ENCODE peak calls at places on chromosomes 4 and X, in eight cellular contexts. One of them, this sample, is unnamed.

GRCh38 chrX:25003066-25003849 is 12.5 kb downstream of the ARX start:
- DNase-seq in MM.1S: no peak
- DNase-seq in AG09309: no peak
- DNase-seq in D341Med: no peak
- DNase-seq in activated CD4-positive, CD25-positive, alpha-beta regulatory T cell: no peak
- DNase-seq in ACHN: no peak
- DNase-seq in pons: no peak
- DNase-seq in activated T-cell treated with anti-CD3 and anti-CD28 coated beads for 4 hours: no peak
- DNase-seq in this sample: no peak

GRCh38 chrX:78313526-78313925 is 13.9 kb downstream of the CYSLTR1 start:
- DNase-seq in MM.1S: no peak
- DNase-seq in AG09309: no peak
- DNase-seq in D341Med: no peak
- DNase-seq in activated CD4-positive, CD25-positive, alpha-beta regulatory T cell: no peak
- DNase-seq in ACHN: no peak
- DNase-seq in pons: no peak
- DNase-seq in activated T-cell treated with anti-CD3 and anti-CD28 coated beads for 4 hours: no peak
- DNase-seq in this sample: no peak

GRCh38 chrX:136779346-136779781 is 1.4 kb downstream of the ARHGEF6 start:
- DNase-seq in MM.1S: peak; percentile 32
- DNase-seq in AG09309: no peak
- DNase-seq in D341Med: no peak
- DNase-seq in activated CD4-positive, CD25-positive, alpha-beta regulatory T cell: no peak
- DNase-seq in ACHN: no peak
- DNase-seq in pons: no peak
- DNase-seq in activated T-cell treated with anti-CD3 and anti-CD28 coated beads for 4 hours: no peak
- DNase-seq in this sample: no peak

GRCh38 chr4:47705326-47705981 is 132.4 kb downstream of the CORIN start:
- DNase-seq in MM.1S: peak; percentile 25
- DNase-seq in AG09309: no peak
- DNase-seq in D341Med: peak; percentile 34
- DNase-seq in activated CD4-positive, CD25-positive, alpha-beta regulatory T cell: no peak
- DNase-seq in ACHN: peak; percentile 3
- DNase-seq in pons: no peak
- DNase-seq in activated T-cell treated with anti-CD3 and anti-CD28 coated beads for 4 hours: no peak
- DNase-seq in this sample: peak; percentile 26

GRCh38 chrX:9805956-9806355 is 19.7 kb downstream of the SHROOM2 start:
- DNase-seq in MM.1S: no peak
- DNase-seq in AG09309: no peak
- DNase-seq in D341Med: no peak
- DNase-seq in activated CD4-positive, CD25-positive, alpha-beta regulatory T cell: no peak
- DNase-seq in ACHN: no peak
- DNase-seq in pons: no peak
- DNase-seq in activated T-cell treated with anti-CD3 and anti-CD28 coated beads for 4 hours: no peak
- DNase-seq in this sample: no peak

GRCh38 chr4:94678896-94679295 is 78.9 kb upstream of the BMPR1B start:
- DNase-seq in MM.1S: no peak
- DNase-seq in AG09309: no peak
- DNase-seq in D341Med: no peak
- DNase-seq in activated CD4-positive, CD25-positive, alpha-beta regulatory T cell: no peak
- DNase-seq in ACHN: no peak
- DNase-seq in pons: no peak
- DNase-seq in activated T-cell treated with anti-CD3 and anti-CD28 coated beads for 4 hours: no peak
- DNase-seq in this sample: no peak

GRCh38 chr4:139300431-139301142 is 718 bp upstream of the NAA15 start:
- DNase-seq in MM.1S: no peak
- DNase-seq in AG09309: no peak
- DNase-seq in D341Med: no peak
- DNase-seq in activated CD4-positive, CD25-positive, alpha-beta regulatory T cell: no peak
- DNase-seq in ACHN: peak; percentile 60
- DNase-seq in pons: peak; percentile 57
- DNase-seq in activated T-cell treated with anti-CD3 and anti-CD28 coated beads for 4 hours: no peak
- DNase-seq in this sample: no peak

GRCh38 chrX:112512509-112512908 is 167.2 kb downstream of the LHFPL1 start:
- DNase-seq in MM.1S: no peak
- DNase-seq in AG09309: no peak
- DNase-seq in D341Med: no peak
- DNase-seq in activated CD4-positive, CD25-positive, alpha-beta regulatory T cell: no peak
- DNase-seq in ACHN: peak; percentile 0
- DNase-seq in pons: no peak
- DNase-seq in activated T-cell treated with anti-CD3 and anti-CD28 coated beads for 4 hours: no peak
- DNase-seq in this sample: no peak

GRCh38 chrX:19156223-19156622 is 34.0 kb upstream of the ADGRG2 start:
- DNase-seq in MM.1S: no peak
- DNase-seq in AG09309: no peak
- DNase-seq in D341Med: no peak
- DNase-seq in activated CD4-positive, CD25-positive, alpha-beta regulatory T cell: no peak
- DNase-seq in ACHN: no peak
- DNase-seq in pons: no peak
- DNase-seq in activated T-cell treated with anti-CD3 and anti-CD28 coated beads for 4 hours: no peak
- DNase-seq in this sample: no peak

GRCh38 chr4:17027495-17027894 is 129.1 kb upstream of the LDB2 start:
- DNase-seq in MM.1S: no peak
- DNase-seq in AG09309: peak; percentile 92
- DNase-seq in D341Med: no peak
- DNase-seq in activated CD4-positive, CD25-positive, alpha-beta regulatory T cell: no peak
- DNase-seq in ACHN: no peak
- DNase-seq in pons: no peak
- DNase-seq in activated T-cell treated with anti-CD3 and anti-CD28 coated beads for 4 hours: no peak
- DNase-seq in this sample: no peak

GRCh38 chrX:118976599-118977340 is 2.4 kb downstream of the LONRF3 start:
- DNase-seq in MM.1S: no peak
- DNase-seq in AG09309: no peak
- DNase-seq in D341Med: peak; percentile 45
- DNase-seq in activated CD4-positive, CD25-positive, alpha-beta regulatory T cell: peak; percentile 3
- DNase-seq in ACHN: peak; percentile 62
- DNase-seq in pons: no peak
- DNase-seq in activated T-cell treated with anti-CD3 and anti-CD28 coated beads for 4 hours: peak; percentile 14
- DNase-seq in this sample: peak; percentile 45

GRCh38 chr4:110055014-110055768 is 142.5 kb downstream of the EGF start:
- DNase-seq in MM.1S: peak; percentile 91
- DNase-seq in AG09309: no peak
- DNase-seq in D341Med: no peak
- DNase-seq in activated CD4-positive, CD25-positive, alpha-beta regulatory T cell: no peak
- DNase-seq in ACHN: peak; percentile 48
- DNase-seq in pons: peak; percentile 90
- DNase-seq in activated T-cell treated with anti-CD3 and anti-CD28 coated beads for 4 hours: no peak
- DNase-seq in this sample: no peak

GRCh38 chrX:17040711-17041110 is 94.3 kb downstream of the REPS2 start:
- DNase-seq in MM.1S: no peak
- DNase-seq in AG09309: no peak
- DNase-seq in D341Med: no peak
- DNase-seq in activated CD4-positive, CD25-positive, alpha-beta regulatory T cell: no peak
- DNase-seq in ACHN: no peak
- DNase-seq in pons: no peak
- DNase-seq in activated T-cell treated with anti-CD3 and anti-CD28 coated beads for 4 hours: no peak
- DNase-seq in this sample: no peak

GRCh38 chr4:152277333-152277732 is 258.6 kb downstream of the FBXW7 start:
- DNase-seq in MM.1S: no peak
- DNase-seq in AG09309: no peak
- DNase-seq in D341Med: no peak
- DNase-seq in activated CD4-positive, CD25-positive, alpha-beta regulatory T cell: no peak
- DNase-seq in ACHN: no peak
- DNase-seq in pons: no peak
- DNase-seq in activated T-cell treated with anti-CD3 and anti-CD28 coated beads for 4 hours: no peak
- DNase-seq in this sample: no peak

GRCh38 chr4:88219099-88219498 is 60.7 kb upstream of the ABCG2 start:
- DNase-seq in MM.1S: peak; percentile 61
- DNase-seq in AG09309: peak; percentile 27
- DNase-seq in D341Med: peak; percentile 40
- DNase-seq in activated CD4-positive, CD25-positive, alpha-beta regulatory T cell: no peak
- DNase-seq in ACHN: peak; percentile 51
- DNase-seq in pons: peak; percentile 75
- DNase-seq in activated T-cell treated with anti-CD3 and anti-CD28 coated beads for 4 hours: peak; percentile 3
- DNase-seq in this sample: peak; percentile 56

GRCh38 chr4:86279247-86279960 is 80.4 kb downstream of the MAPK10 start:
- DNase-seq in MM.1S: no peak
- DNase-seq in AG09309: no peak
- DNase-seq in D341Med: no peak
- DNase-seq in activated CD4-positive, CD25-positive, alpha-beta regulatory T cell: no peak
- DNase-seq in ACHN: no peak
- DNase-seq in pons: no peak
- DNase-seq in activated T-cell treated with anti-CD3 and anti-CD28 coated beads for 4 hours: no peak
- DNase-seq in this sample: no peak

GRCh38 chr4:186563761-186564160 is 8.4 kb upstream of the MTNR1A start:
- DNase-seq in MM.1S: no peak
- DNase-seq in AG09309: no peak
- DNase-seq in D341Med: no peak
- DNase-seq in activated CD4-positive, CD25-positive, alpha-beta regulatory T cell: no peak
- DNase-seq in ACHN: no peak
- DNase-seq in pons: no peak
- DNase-seq in activated T-cell treated with anti-CD3 and anti-CD28 coated beads for 4 hours: no peak
- DNase-seq in this sample: no peak

GRCh38 chr4:122889726-122890125 is 32.7 kb downstream of the NUDT6 start:
- DNase-seq in MM.1S: no peak
- DNase-seq in AG09309: no peak
- DNase-seq in D341Med: no peak
- DNase-seq in activated CD4-positive, CD25-positive, alpha-beta regulatory T cell: no peak
- DNase-seq in ACHN: no peak
- DNase-seq in pons: no peak
- DNase-seq in activated T-cell treated with anti-CD3 and anti-CD28 coated beads for 4 hours: no peak
- DNase-seq in this sample: no peak

GRCh38 chrX:46796574-46797191 is 37.8 kb upstream of the SLC9A7 start:
- DNase-seq in MM.1S: peak; percentile 50
- DNase-seq in AG09309: no peak
- DNase-seq in D341Med: peak; percentile 70
- DNase-seq in activated CD4-positive, CD25-positive, alpha-beta regulatory T cell: peak; percentile 49
- DNase-seq in ACHN: peak; percentile 49
- DNase-seq in pons: peak; percentile 57
- DNase-seq in activated T-cell treated with anti-CD3 and anti-CD28 coated beads for 4 hours: peak; percentile 55
- DNase-seq in this sample: peak; percentile 58

GRCh38 chr4:930827-931193 is 1.3 kb downstream of the GAK start:
- DNase-seq in MM.1S: no peak
- DNase-seq in AG09309: no peak
- DNase-seq in D341Med: no peak
- DNase-seq in activated CD4-positive, CD25-positive, alpha-beta regulatory T cell: no peak
- DNase-seq in ACHN: no peak
- DNase-seq in pons: no peak
- DNase-seq in activated T-cell treated with anti-CD3 and anti-CD28 coated beads for 4 hours: no peak
- DNase-seq in this sample: no peak

GRCh38 chrX:117538441-117539418 is 577.9 kb downstream of the KLHL13 start:
- DNase-seq in MM.1S: no peak
- DNase-seq in AG09309: no peak
- DNase-seq in D341Med: no peak
- DNase-seq in activated CD4-positive, CD25-positive, alpha-beta regulatory T cell: no peak
- DNase-seq in ACHN: no peak
- DNase-seq in pons: peak; percentile 86
- DNase-seq in activated T-cell treated with anti-CD3 and anti-CD28 coated beads for 4 hours: no peak
- DNase-seq in this sample: no peak

GRCh38 chrX:70454441-70455365 is 10.1 kb downstream of the DLG3 start:
- DNase-seq in MM.1S: peak; percentile 88
- DNase-seq in AG09309: no peak
- DNase-seq in D341Med: peak; percentile 91
- DNase-seq in activated CD4-positive, CD25-positive, alpha-beta regulatory T cell: peak; percentile 17
- DNase-seq in ACHN: peak; percentile 72
- DNase-seq in pons: no peak
- DNase-seq in activated T-cell treated with anti-CD3 and anti-CD28 coated beads for 4 hours: no peak
- DNase-seq in this sample: peak; percentile 92